ENCODE peak calls at places on chromosomes 11 and 22, in eight cellular contexts. P is naive thymus-derived CD4-positive, alpha-beta T cell; N is upper lobe of right lung; I is RWPE2; W is PC-9; X is neural progenitor cell; U is stomach; E is right lobe of liver. Q is an unnamed sample.

GRCh38 chr22:38177926-38178604 is 3.6 kb downstream of the PLA2G6 start:
- DNase-seq in I (no peak), U (peak; percentile 45), P (no peak), E (peak; percentile 76), W (peak; percentile 82), N (no peak), X (peak; percentile 67), Q (peak; percentile 59)

GRCh38 chr22:46678785-46679700 is 58.9 kb downstream of the GRAMD4 start:
- DNase-seq in W (no peak), P (no peak), X (no peak), E (no peak), U (no peak), N (no peak), I (no peak), Q (no peak)

GRCh38 chr11:15711311-15711710 is 596.6 kb downstream of the INSC start:
- DNase-seq in X (peak; percentile 33), N (no peak), U (no peak), P (no peak), I (no peak), E (no peak), W (no peak), Q (no peak)

GRCh38 chr11:19351426-19351825 is 110.7 kb upstream of the E2F8 start:
- DNase-seq in P (no peak), U (no peak), N (no peak), I (no peak), W (no peak), E (no peak), X (no peak), Q (no peak)

GRCh38 chr11:124941703-124942102 is 5.9 kb upstream of the HEPACAM start:
- DNase-seq in N (no peak), X (no peak), P (no peak), E (no peak), W (no peak), U (no peak), I (no peak), Q (no peak)

GRCh38 chr22:17916226-17916889 is 108.0 kb downstream of the MICAL3 start:
- DNase-seq in X (no peak), E (no peak), P (no peak), N (no peak), I (no peak), W (no peak), U (no peak), Q (no peak)

GRCh38 chr22:22110548-22111266 is 128.1 kb upstream of the TOP3B start:
- DNase-seq in W (peak; percentile 27), X (peak; percentile 62), E (no peak), N (no peak), P (no peak), I (peak; percentile 91), U (no peak), Q (peak; percentile 51)

GRCh38 chr11:14584595-14584994 is 59.0 kb upstream of the PDE3B start:
- DNase-seq in E (no peak), U (no peak), P (no peak), W (no peak), N (no peak), X (no peak), I (no peak), Q (no peak)

GRCh38 chr11:118092907-118093571 is 6.3 kb upstream of the SMIM35 start:
- DNase-seq in U (no peak), P (no peak), E (no peak), W (no peak), X (no peak), N (no peak), I (no peak), Q (no peak)

GRCh38 chr11:20621679-20622078 is 22.3 kb downstream of the SLC6A5 start:
- DNase-seq in X (no peak), U (no peak), I (no peak), P (no peak), E (no peak), N (no peak), W (no peak), Q (no peak)

GRCh38 chr11:20626279-20626678 is 26.9 kb downstream of the SLC6A5 start:
- DNase-seq in X (no peak), E (no peak), U (no peak), N (no peak), W (no peak), P (no peak), I (no peak), Q (no peak)

GRCh38 chr11:20620988-20621387 is 21.6 kb downstream of the SLC6A5 start:
- DNase-seq in X (no peak), I (no peak), E (no peak), P (no peak), W (no peak), N (no peak), U (no peak), Q (no peak)

GRCh38 chr11:20627026-20627425 is 27.6 kb downstream of the SLC6A5 start:
- DNase-seq in E (no peak), W (no peak), P (no peak), N (no peak), U (no peak), X (no peak), I (no peak), Q (no peak)

DNA sequence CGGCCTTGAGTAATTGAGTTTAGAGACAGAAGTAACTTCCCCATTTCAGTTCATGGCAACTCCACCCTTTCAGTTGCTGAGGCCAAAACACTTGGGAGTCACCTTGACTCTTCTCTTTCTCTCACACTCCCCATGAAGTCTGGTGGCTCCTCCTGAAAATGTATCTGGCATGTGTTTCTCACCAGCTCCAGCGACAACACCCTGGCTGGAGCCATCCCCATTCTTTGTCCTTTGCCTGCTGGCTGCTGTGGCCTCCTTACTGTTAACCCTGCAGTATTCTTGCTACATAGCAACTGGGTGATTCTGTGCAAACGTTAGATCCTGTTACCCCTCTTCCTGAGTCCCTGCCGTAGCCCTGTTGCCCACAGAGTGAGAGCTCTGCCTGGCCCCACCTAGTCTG is 23.9 kb downstream of the SLC6A5 start:
- DNase-seq in X (no peak), U (no peak), P (no peak), E (no peak), I (no peak), N (no peak), W (no peak), Q (no peak)
- H3K27ac ChIP-seq in X (no peak overlapping the region), U (no peak overlapping the region), P (no peak overlapping the region), E (no peak overlapping the region), I (no peak overlapping the region), N (no peak overlapping the region), W (no peak overlapping the region), Q (no peak overlapping the region)

DNA sequence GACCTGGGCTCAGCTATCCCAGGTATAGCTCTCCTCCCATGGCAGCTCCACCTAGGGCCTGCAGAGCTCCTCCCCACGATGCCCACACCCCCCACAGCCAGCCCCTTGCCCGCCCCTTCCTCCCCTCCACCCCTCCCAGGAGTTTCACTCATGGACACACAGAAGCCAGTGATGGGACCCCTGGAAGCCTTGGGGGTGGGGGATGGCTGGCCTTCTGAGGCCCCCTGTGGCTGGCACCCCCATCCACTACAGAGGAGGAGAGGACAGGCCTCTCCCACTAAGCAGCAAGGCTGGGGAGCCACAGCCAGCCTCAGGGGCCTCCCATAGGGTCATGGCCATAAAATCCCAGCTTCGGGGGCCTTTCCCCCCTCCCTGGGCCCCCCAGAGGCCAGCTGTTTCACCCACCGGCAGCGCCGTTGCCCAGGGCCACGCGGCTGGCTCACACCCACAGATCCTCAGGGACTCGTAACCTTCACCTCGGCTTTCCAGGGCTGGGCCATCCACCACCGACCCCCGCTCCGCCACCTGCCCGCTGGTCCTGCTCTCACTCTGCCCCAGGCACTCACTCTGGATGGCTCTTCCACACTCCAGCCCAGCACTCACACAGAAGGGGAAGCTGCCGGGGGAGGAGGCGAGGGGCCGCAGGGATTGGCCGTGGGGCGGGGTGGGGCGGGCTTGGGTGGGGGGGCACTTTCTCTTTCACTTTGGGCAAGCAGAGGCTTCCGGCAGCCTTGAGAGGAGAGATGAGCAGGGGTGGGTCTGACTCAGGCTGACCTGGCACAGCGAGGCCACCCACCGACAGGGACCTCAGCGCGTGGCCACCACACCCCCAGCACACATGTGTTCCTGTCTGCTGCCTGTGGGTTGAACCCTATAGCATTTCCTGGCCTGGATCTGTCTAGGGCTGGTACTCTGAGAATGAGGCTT is 2.2 kb downstream of the SLC25A22 start:
- DNase-seq in X (no peak), P (peak; percentile 71), E (peak; percentile 87), N (peak; percentile 92), U (peak; percentile 77), W (peak; percentile 61), I (no peak), Q (peak; percentile 54)
- H3K27ac ChIP-seq in X (no peak overlapping the region), P (peak overlapping the region; percentile 93), E (peak overlapping the region; percentile 88), N (peak overlapping the region; percentile 73), U (peak overlapping the region; percentile 86), W (no peak overlapping the region), I (peak overlapping the region; percentile 70), Q (peak overlapping the region; percentile 55)

DNA sequence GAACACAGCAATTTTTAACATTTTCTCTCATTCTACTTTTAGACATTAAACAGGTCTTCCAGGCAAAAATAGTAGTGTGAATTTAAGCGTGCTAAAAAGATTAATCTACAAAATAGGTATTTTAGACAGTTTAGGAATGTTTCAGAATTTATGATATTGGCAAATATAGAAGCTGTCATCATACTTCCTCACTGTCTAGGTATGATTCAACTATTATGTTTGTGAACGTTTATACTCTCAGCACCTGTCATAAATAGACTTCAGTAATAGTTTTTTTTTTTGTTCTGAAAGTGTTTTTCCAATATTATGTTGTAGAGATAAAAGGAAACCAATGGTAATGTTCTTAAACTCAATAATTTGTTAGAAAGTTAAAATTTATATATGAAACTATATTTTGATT is 103.0 kb downstream of the ARHGAP42 start:
- DNase-seq in W (no peak), P (no peak), E (no peak), I (no peak), X (no peak), U (no peak), N (no peak), Q (no peak)
- H3K27ac ChIP-seq in W (peak overlapping the region; percentile 10), P (no peak overlapping the region), E (peak overlapping the region; percentile 12), I (no peak overlapping the region), X (no peak overlapping the region), U (no peak overlapping the region), N (no peak overlapping the region), Q (no peak overlapping the region)

GRCh38 chr11:59223611-59224010 is 10.9 kb upstream of the MPEG1 start:
- DNase-seq in N (no peak), E (no peak), X (no peak), U (no peak), P (no peak), W (no peak), I (no peak), Q (no peak)

GRCh38 chr11:59222464-59223065 is 9.8 kb upstream of the MPEG1 start:
- DNase-seq in N (no peak), W (no peak), E (no peak), U (no peak), I (no peak), P (no peak), X (no peak), Q (no peak)

GRCh38 chr11:59221438-59221837 is 8.7 kb upstream of the MPEG1 start:
- DNase-seq in W (no peak), E (no peak), I (no peak), N (no peak), U (no peak), X (no peak), P (no peak), Q (no peak)

GRCh38 chr11:59224419-59224928 is 11.7 kb upstream of the MPEG1 start:
- DNase-seq in P (no peak), X (no peak), I (no peak), N (no peak), W (no peak), U (no peak), E (no peak), Q (no peak)

GRCh38 chr11:59223177-59223576 is 10.4 kb upstream of the MPEG1 start:
- DNase-seq in W (no peak), I (no peak), X (no peak), P (no peak), E (no peak), U (no peak), N (no peak), Q (no peak)
- H3K27ac ChIP-seq in W (no peak overlapping the region), I (no peak overlapping the region), X (no peak overlapping the region), P (no peak overlapping the region), E (no peak overlapping the region), U (peak overlapping the region; percentile 63), N (peak overlapping the region; percentile 67), Q (no peak overlapping the region)

GRCh38 chr11:394858-395655 is 1.0 kb downstream of the PKP3 start:
- DNase-seq in X (no peak), E (no peak), N (no peak), P (no peak), W (no peak), U (no peak), I (no peak), Q (no peak)
- H3K27ac ChIP-seq in X (no peak overlapping the region), E (no peak overlapping the region), N (peak overlapping the region; percentile 17), P (no peak overlapping the region), W (peak overlapping the region; percentile 34), U (peak overlapping the region; percentile 85), I (peak overlapping the region; percentile 91), Q (no peak overlapping the region)

Q was measured in substantia nigra.